ENCODE peak calls at places on chromosomes 13 and 19, in four cellular contexts. One of them, this sample, is unnamed.

GRCh38 chr19:34960103-34960805 is 3.8 kb downstream of the ZNF792 start:
- DNase-seq in psoas muscle: no peak
- DNase-seq in right cardiac atrium: no peak
- DNase-seq in GM23248: peak; percentile 70
- DNase-seq in this sample: no peak

GRCh38 chr19:50534478-50534877 is 20.8 kb upstream of the ASPDH start:
- DNase-seq in psoas muscle: no peak
- DNase-seq in right cardiac atrium: no peak
- DNase-seq in GM23248: no peak
- DNase-seq in this sample: no peak

GRCh38 chr13:49444517-49445395 is 682 bp downstream of the SETDB2 start:
- DNase-seq in psoas muscle: no peak
- DNase-seq in right cardiac atrium: no peak
- DNase-seq in GM23248: peak; percentile 83
- DNase-seq in this sample: peak; percentile 67

GRCh38 chr13:110463876-110464510 is 97.5 kb downstream of the RAB20 start:
- DNase-seq in psoas muscle: no peak
- DNase-seq in right cardiac atrium: no peak
- DNase-seq in GM23248: peak; percentile 36
- DNase-seq in this sample: no peak

GRCh38 chr19:4144666-4145261 is 8.7 kb upstream of the CREB3L3 start:
- DNase-seq in psoas muscle: no peak
- DNase-seq in right cardiac atrium: no peak
- DNase-seq in GM23248: peak; percentile 58
- DNase-seq in this sample: no peak

GRCh38 chr19:30073152-30074000 is 131.3 kb downstream of the URI1 start:
- DNase-seq in psoas muscle: no peak
- DNase-seq in right cardiac atrium: no peak
- DNase-seq in GM23248: no peak
- DNase-seq in this sample: peak; percentile 48

GRCh38 chr13:73081256-73081915 is 22.6 kb downstream of the KLF5 start:
- DNase-seq in psoas muscle: no peak
- DNase-seq in right cardiac atrium: no peak
- DNase-seq in GM23248: no peak
- DNase-seq in this sample: no peak

GRCh38 chr19:46745030-46745429 is 827 bp upstream of the FKRP start:
- DNase-seq in psoas muscle: no peak
- DNase-seq in right cardiac atrium: no peak
- DNase-seq in GM23248: peak; percentile 41
- DNase-seq in this sample: no peak

GRCh38 chr19:17394891-17395415 is 957 bp upstream of the CCDC194 start:
- DNase-seq in psoas muscle: peak; percentile 71
- DNase-seq in right cardiac atrium: peak; percentile 85
- DNase-seq in GM23248: peak; percentile 74
- DNase-seq in this sample: peak; percentile 89

GRCh38 chr13:110047511-110047910 is 259.4 kb downstream of the COL4A1 start:
- DNase-seq in psoas muscle: no peak
- DNase-seq in right cardiac atrium: peak; percentile 91
- DNase-seq in GM23248: no peak
- DNase-seq in this sample: no peak

GRCh38 chr19:14413765-14414171 is 5.4 kb downstream of the DDX39A start:
- DNase-seq in psoas muscle: no peak
- DNase-seq in right cardiac atrium: no peak
- DNase-seq in GM23248: peak; percentile 47
- DNase-seq in this sample: no peak

GRCh38 chr13:110531671-110532083 is 29.8 kb downstream of the RAB20 start:
- DNase-seq in psoas muscle: no peak
- DNase-seq in right cardiac atrium: peak; percentile 37
- DNase-seq in GM23248: no peak
- DNase-seq in this sample: no peak

GRCh38 chr19:55590621-55591020 is 8.7 kb downstream of the FIZ1 start:
- DNase-seq in psoas muscle: no peak
- DNase-seq in right cardiac atrium: no peak
- DNase-seq in GM23248: peak; percentile 53
- DNase-seq in this sample: peak; percentile 68

GRCh38 chr19:33736158-33736557 is 60.5 kb upstream of the KCTD15 start:
- DNase-seq in psoas muscle: no peak
- DNase-seq in right cardiac atrium: no peak
- DNase-seq in GM23248: no peak
- DNase-seq in this sample: no peak

GRCh38 chr13:30026909-30027308 is 176.5 kb upstream of the UBL3 start:
- DNase-seq in psoas muscle: no peak
- DNase-seq in right cardiac atrium: no peak
- DNase-seq in GM23248: no peak
- DNase-seq in this sample: no peak

GRCh38 chr13:101930331-101930730 is 471.5 kb downstream of the FGF14 start:
- DNase-seq in psoas muscle: no peak
- DNase-seq in right cardiac atrium: no peak
- DNase-seq in GM23248: no peak
- DNase-seq in this sample: no peak

GRCh38 chr19:35559281-35559659 is 4.2 kb downstream of the ATP4A start:
- DNase-seq in psoas muscle: no peak
- DNase-seq in right cardiac atrium: no peak
- DNase-seq in GM23248: no peak
- DNase-seq in this sample: no peak

GRCh38 chr19:17538684-17539287 is 16.7 kb upstream of the COLGALT1 start:
- DNase-seq in psoas muscle: no peak
- DNase-seq in right cardiac atrium: no peak
- DNase-seq in GM23248: peak; percentile 23
- DNase-seq in this sample: no peak

GRCh38 chr19:39001016-39001415 is 25.5 kb upstream of the FBXO17 start:
- DNase-seq in psoas muscle: no peak
- DNase-seq in right cardiac atrium: no peak
- DNase-seq in GM23248: no peak
- DNase-seq in this sample: no peak

GRCh38 chr19:8575467-8575997 is 1.7 kb downstream of the MYO1F start:
- DNase-seq in psoas muscle: no peak
- DNase-seq in right cardiac atrium: peak; percentile 61
- DNase-seq in GM23248: peak; percentile 65
- DNase-seq in this sample: peak; percentile 65

GRCh38 chr19:7912697-7913564 is 1.7 kb upstream of the TGFBR3L start:
- DNase-seq in psoas muscle: no peak
- DNase-seq in right cardiac atrium: no peak
- DNase-seq in GM23248: no peak
- DNase-seq in this sample: no peak

GRCh38 chr13:73261739-73262216 is 203.0 kb downstream of the KLF5 start:
- DNase-seq in psoas muscle: no peak
- DNase-seq in right cardiac atrium: no peak
- DNase-seq in GM23248: peak; percentile 10
- DNase-seq in this sample: peak; percentile 73

GRCh38 chr13:39855236-39855635 is 199.8 kb downstream of the COG6 start:
- DNase-seq in psoas muscle: no peak
- DNase-seq in right cardiac atrium: no peak
- DNase-seq in GM23248: no peak
- DNase-seq in this sample: no peak

GRCh38 chr13:98111168-98112098 is 31.5 kb upstream of the FARP1 start:
- DNase-seq in psoas muscle: no peak
- DNase-seq in right cardiac atrium: no peak
- DNase-seq in GM23248: no peak
- DNase-seq in this sample: no peak

GRCh38 chr13:36712785-36713184 is 39.0 kb downstream of the SERTM1 start:
- DNase-seq in psoas muscle: no peak
- DNase-seq in right cardiac atrium: no peak
- DNase-seq in GM23248: peak; percentile 75
- DNase-seq in this sample: no peak

GRCh38 chr19:7177926-7178325 is 108.4 kb downstream of the ZNF557 start:
- DNase-seq in psoas muscle: no peak
- DNase-seq in right cardiac atrium: no peak
- DNase-seq in GM23248: peak; percentile 64
- DNase-seq in this sample: no peak

GRCh38 chr13:42048625-42049453 is at the start of gene DGKH:
- DNase-seq in psoas muscle: peak; percentile 84
- DNase-seq in right cardiac atrium: peak; percentile 91
- DNase-seq in GM23248: peak; percentile 89
- DNase-seq in this sample: peak; percentile 90

GRCh38 chr19:38224014-38224862 is at the start of gene DPF1:
- DNase-seq in psoas muscle: peak; percentile 39
- DNase-seq in right cardiac atrium: peak; percentile 76
- DNase-seq in GM23248: peak; percentile 87
- DNase-seq in this sample: peak; percentile 96

GRCh38 chr13:50915562-50915961 is 6.0 kb downstream of the RNASEH2B start:
- DNase-seq in psoas muscle: no peak
- DNase-seq in right cardiac atrium: no peak
- DNase-seq in GM23248: no peak
- DNase-seq in this sample: no peak

GRCh38 chr13:105497597-105497996 is 1037.9 kb downstream of the EFNB2 start:
- DNase-seq in psoas muscle: no peak
- DNase-seq in right cardiac atrium: no peak
- DNase-seq in GM23248: no peak
- DNase-seq in this sample: no peak

GRCh38 chr13:112071011-112071901 is 4.3 kb downstream of the SOX1 start:
- DNase-seq in psoas muscle: no peak
- DNase-seq in right cardiac atrium: peak; percentile 20
- DNase-seq in GM23248: no peak
- DNase-seq in this sample: no peak

GRCh38 chr19:46378268-46378667 is 31.4 kb downstream of the PPP5C start:
- DNase-seq in psoas muscle: no peak
- DNase-seq in right cardiac atrium: no peak
- DNase-seq in GM23248: peak; percentile 95
- DNase-seq in this sample: no peak

GRCh38 chr19:370641-371330 is 26.2 kb upstream of the MIER2 start:
- DNase-seq in psoas muscle: no peak
- DNase-seq in right cardiac atrium: no peak
- DNase-seq in GM23248: no peak
- DNase-seq in this sample: peak; percentile 38

GRCh38 chr19:958967-959685 is 25.0 kb upstream of the WDR18 start:
- DNase-seq in psoas muscle: no peak
- DNase-seq in right cardiac atrium: no peak
- DNase-seq in GM23248: peak; percentile 67
- DNase-seq in this sample: no peak

GRCh38 chr13:76672422-76672821 is 213.8 kb downstream of the KCTD12 start:
- DNase-seq in psoas muscle: no peak
- DNase-seq in right cardiac atrium: no peak
- DNase-seq in GM23248: peak; percentile 50
- DNase-seq in this sample: no peak

GRCh38 chr13:100301418-100301817 is 212.5 kb downstream of the PCCA start:
- DNase-seq in psoas muscle: no peak
- DNase-seq in right cardiac atrium: no peak
- DNase-seq in GM23248: no peak
- DNase-seq in this sample: no peak

GRCh38 chr19:45250832-45251451 is at the start of gene MARK4:
- DNase-seq in psoas muscle: peak; percentile 64
- DNase-seq in right cardiac atrium: peak; percentile 79
- DNase-seq in GM23248: peak; percentile 73
- DNase-seq in this sample: peak; percentile 82

GRCh38 chr19:48735031-48735615 is 5.3 kb downstream of the RASIP1 start:
- DNase-seq in psoas muscle: no peak
- DNase-seq in right cardiac atrium: peak; percentile 43
- DNase-seq in GM23248: peak; percentile 50
- DNase-seq in this sample: peak; percentile 92

GRCh38 chr13:51618626-51619025 is 34.4 kb downstream of the WDFY2 start:
- DNase-seq in psoas muscle: no peak
- DNase-seq in right cardiac atrium: no peak
- DNase-seq in GM23248: no peak
- DNase-seq in this sample: no peak

DNA sequence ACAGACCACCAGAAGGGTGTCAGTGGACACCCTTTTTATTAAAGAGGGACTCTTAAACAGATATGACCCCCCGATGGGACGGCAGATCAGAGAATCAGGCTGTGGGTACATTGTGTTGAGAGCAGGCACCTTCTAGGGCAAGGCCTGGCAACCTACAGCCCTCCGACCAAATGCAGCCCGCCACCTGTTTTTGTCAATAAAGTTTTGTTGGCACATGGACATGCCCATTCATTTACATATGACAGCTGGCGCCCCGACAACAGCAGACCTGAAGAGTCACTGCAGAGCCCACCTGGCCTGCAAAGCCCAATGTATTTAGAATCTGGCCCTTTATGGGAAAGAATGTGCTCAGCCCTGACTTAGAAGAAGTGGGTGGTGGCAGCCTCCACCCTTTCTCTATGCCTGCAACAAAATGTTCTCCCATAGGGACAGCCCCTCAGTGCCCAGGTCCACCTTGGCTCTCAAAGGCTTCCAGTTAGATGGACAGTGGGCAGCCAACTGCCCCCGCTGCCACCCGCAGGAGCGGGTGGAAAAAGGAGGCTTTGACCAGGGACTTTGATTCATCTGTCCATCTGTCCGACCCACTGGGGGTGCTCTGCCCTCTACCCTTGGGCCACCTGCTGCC is 184.9 kb downstream of the PTPRS start:
- DNase-seq in psoas muscle: no peak
- DNase-seq in right cardiac atrium: peak; percentile 51
- DNase-seq in GM23248: no peak
- DNase-seq in this sample: no peak
- H3K27ac ChIP-seq in psoas muscle: no peak overlapping the region
- H3K27ac ChIP-seq in right cardiac atrium: no peak overlapping the region
- H3K27ac ChIP-seq in GM23248: no peak overlapping the region
- H3K27ac ChIP-seq in this sample: peak overlapping the region; percentile 85

DNA sequence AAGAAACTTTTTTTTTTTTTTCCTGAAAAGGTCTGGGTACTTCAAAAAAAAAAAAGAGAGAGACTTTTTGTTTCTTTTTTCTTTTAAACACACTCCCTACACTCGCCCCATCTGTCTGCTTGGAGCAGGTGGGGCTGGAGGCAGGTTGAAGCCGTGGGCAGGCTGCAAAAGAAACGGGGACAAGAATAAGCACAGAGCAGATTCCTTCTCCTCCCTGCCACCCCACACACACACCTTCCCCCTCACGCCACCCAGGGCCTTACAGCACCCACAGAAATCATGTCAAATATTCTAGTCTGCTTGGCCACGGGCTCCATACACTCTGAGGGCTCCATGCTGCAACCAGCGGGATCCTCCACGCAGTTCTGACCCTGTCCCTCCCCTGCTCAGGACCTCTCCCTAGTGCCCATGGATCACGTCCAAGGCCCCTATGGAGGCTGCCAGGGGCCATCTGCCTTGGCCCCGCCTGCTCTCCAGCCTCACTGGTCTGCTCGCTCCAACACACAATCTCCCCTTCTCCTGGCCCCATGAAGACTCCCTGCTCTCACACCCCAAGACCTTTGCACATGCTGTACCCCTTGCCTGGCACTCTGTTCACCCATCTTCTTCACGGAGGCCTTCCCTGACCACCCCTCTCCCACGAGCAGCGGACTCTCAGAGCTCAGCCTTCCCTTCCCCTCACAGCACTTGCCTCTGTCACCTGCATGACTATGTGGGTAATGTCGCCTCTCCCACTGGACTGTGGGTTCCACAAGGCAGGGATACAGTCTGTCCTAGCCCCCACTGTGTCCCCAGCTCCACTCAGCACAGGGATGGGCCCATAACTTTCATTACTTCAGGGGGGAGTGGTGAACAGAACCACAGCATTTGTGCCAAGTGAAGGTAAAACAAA is 11.4 kb downstream of the AKT2 start:
- DNase-seq in psoas muscle: no peak
- DNase-seq in right cardiac atrium: peak; percentile 68
- DNase-seq in GM23248: no peak
- DNase-seq in this sample: no peak
- H3K27ac ChIP-seq in psoas muscle: peak overlapping the region; percentile 52
- H3K27ac ChIP-seq in right cardiac atrium: peak overlapping the region; percentile 5
- H3K27ac ChIP-seq in GM23248: no peak overlapping the region
- H3K27ac ChIP-seq in this sample: no peak overlapping the region

GRCh38 chr13:21435231-21435630 is 23.9 kb downstream of the ZDHHC20 start:
- DNase-seq in psoas muscle: no peak
- DNase-seq in right cardiac atrium: no peak
- DNase-seq in GM23248: no peak
- DNase-seq in this sample: no peak
- H3K27ac ChIP-seq in psoas muscle: peak overlapping the region; percentile 53
- H3K27ac ChIP-seq in right cardiac atrium: no peak overlapping the region
- H3K27ac ChIP-seq in GM23248: peak overlapping the region; percentile 81
- H3K27ac ChIP-seq in this sample: no peak overlapping the region

GRCh38 chr13:24218320-24218719 is 57.8 kb downstream of the SPATA13 start:
- DNase-seq in psoas muscle: no peak
- DNase-seq in right cardiac atrium: no peak
- DNase-seq in GM23248: no peak
- DNase-seq in this sample: no peak
- H3K27ac ChIP-seq in psoas muscle: no peak overlapping the region
- H3K27ac ChIP-seq in right cardiac atrium: no peak overlapping the region
- H3K27ac ChIP-seq in GM23248: no peak overlapping the region
- H3K27ac ChIP-seq in this sample: no peak overlapping the region